ENCODE peak calls at places on chromosomes 6 and 20, in nine cellular contexts. U is upper lobe of left lung, D is uterus, L is IMR-90, O is heart left ventricle, P is tibial nerve, V is testis, T is endothelial cell of umbilical vein, H is ovary. A is an unnamed sample.

GRCh38 chr6:7726416-7727149 is 684 bp downstream of the BMP6 start:
- DNase-seq in U (no peak), D (no peak), L (no peak), O (no peak), P (no peak), V (no peak), T (no peak), H (peak; percentile 26), A (peak; percentile 87)

GRCh38 chr6:98117072-98117471 is 717.3 kb upstream of the POU3F2 start:
- DNase-seq in U (no peak), D (no peak), L (no peak), O (no peak), P (no peak), V (no peak), T (no peak), H (no peak), A (no peak)

GRCh38 chr20:5550738-5551529 is 199.3 kb upstream of the SHLD1 start:
- DNase-seq in U (no peak), D (no peak), L (no peak), O (no peak), P (no peak), V (no peak), T (no peak), H (no peak), A (no peak)

GRCh38 chr20:32325706-32326506 is 32.2 kb upstream of the ASXL1 start:
- DNase-seq in U (no peak), D (no peak), L (peak; percentile 79), O (no peak), P (no peak), V (no peak), T (peak; percentile 94), H (no peak), A (no peak)

GRCh38 chr6:160069050-160069454 is 52.6 kb upstream of the SLC22A1 start:
- DNase-seq in U (no peak), D (no peak), L (no peak), O (no peak), P (no peak), V (no peak), T (no peak), H (no peak), A (no peak)

GRCh38 chr20:57835462-57836455 is 125.9 kb upstream of the PMEPA1 start:
- DNase-seq in U (peak; percentile 12), D (no peak), L (no peak), O (no peak), P (no peak), V (no peak), T (no peak), H (no peak), A (no peak)

GRCh38 chr6:164109770-164110140 is 695.2 kb downstream of the QKI start:
- DNase-seq in U (peak; percentile 33), D (no peak), L (no peak), O (peak; percentile 80), P (peak; percentile 38), V (peak; percentile 47), T (peak; percentile 45), H (no peak), A (no peak)

GRCh38 chr6:163260911-163261310 is 153.6 kb upstream of the QKI start:
- DNase-seq in U (no peak), D (no peak), L (no peak), O (no peak), P (no peak), V (peak; percentile 42), T (no peak), H (no peak), A (no peak)

GRCh38 chr20:47727170-47727880 is 58.0 kb downstream of the SULF2 start:
- DNase-seq in U (peak; percentile 87), D (no peak), L (no peak), O (peak; percentile 68), P (peak; percentile 37), V (peak; percentile 49), T (no peak), H (no peak), A (no peak)

GRCh38 chr6:167475947-167476346 is 151.1 kb downstream of the TTLL2 start:
- DNase-seq in U (no peak), D (no peak), L (no peak), O (no peak), P (no peak), V (no peak), T (no peak), H (no peak), A (no peak)

GRCh38 chr6:158043586-158044524 is 62.2 kb downstream of the SYNJ2 start:
- DNase-seq in U (no peak), D (no peak), L (no peak), O (peak; percentile 92), P (no peak), V (no peak), T (no peak), H (no peak), A (no peak)

GRCh38 chr6:53581161-53581560 is 36.3 kb upstream of the GCLC start:
- DNase-seq in U (no peak), D (peak; percentile 35), L (peak; percentile 74), O (no peak), P (no peak), V (no peak), T (no peak), H (no peak), A (no peak)

GRCh38 chr6:4603291-4603690 is 172.9 kb upstream of the CDYL start:
- DNase-seq in U (peak; percentile 85), D (no peak), L (peak; percentile 67), O (peak; percentile 53), P (peak; percentile 55), V (peak; percentile 21), T (peak; percentile 56), H (no peak), A (no peak)

GRCh38 chr6:36033935-36034334 is 6.3 kb downstream of the MAPK14 start:
- DNase-seq in U (peak; percentile 57), D (no peak), L (peak; percentile 49), O (no peak), P (no peak), V (no peak), T (no peak), H (no peak), A (no peak)

GRCh38 chr20:64082821-64083379 is 1.3 kb downstream of the LKAAEAR1 start:
- DNase-seq in U (no peak), D (no peak), L (no peak), O (no peak), P (no peak), V (no peak), T (no peak), H (no peak), A (no peak)

GRCh38 chr20:64082126-64082638 is 2.0 kb downstream of the LKAAEAR1 start:
- DNase-seq in U (no peak), D (no peak), L (no peak), O (no peak), P (no peak), V (no peak), T (no peak), H (no peak), A (no peak)

GRCh38 chr20:64084209-64085152 is at the start of gene LKAAEAR1:
- DNase-seq in U (no peak), D (no peak), L (no peak), O (no peak), P (no peak), V (no peak), T (no peak), H (no peak), A (no peak)

GRCh38 chr20:64081620-64081964 is 1.7 kb downstream of the OPRL1 start:
- DNase-seq in U (no peak), D (no peak), L (no peak), O (no peak), P (no peak), V (no peak), T (no peak), H (no peak), A (no peak)

GRCh38 chr20:64083380-64084208 is 604 bp downstream of the LKAAEAR1 start:
- DNase-seq in U (peak; percentile 82), D (peak; percentile 45), L (peak; percentile 67), O (peak; percentile 78), P (no peak), V (peak; percentile 79), T (peak; percentile 65), H (peak; percentile 63), A (no peak)
- TF ChIP-seq POLR2A in U (no peak), D (no peak), L (no peak), O (no peak), P (no peak), V (no peak), T (no peak), H (no peak), A (no peak)

DNA sequence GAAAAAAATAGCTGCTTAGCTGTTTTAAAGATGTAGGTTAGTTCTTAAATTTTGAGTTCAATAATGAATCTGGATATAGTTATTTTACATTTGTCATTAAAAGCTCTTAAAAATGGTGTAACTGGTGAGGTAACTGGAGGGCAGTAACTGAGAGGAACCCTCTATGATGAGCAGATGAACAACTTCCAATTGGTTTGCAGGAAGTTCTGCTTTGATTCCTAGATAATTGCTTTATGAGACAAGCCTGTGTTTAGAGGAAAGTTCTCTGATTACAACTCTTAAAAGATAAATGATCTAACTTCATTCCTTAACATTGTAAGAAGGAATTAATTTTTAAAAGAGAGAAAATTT is 8.5 kb downstream of the MYLIP start:
- DNase-seq in U (no peak), D (no peak), L (no peak), O (no peak), P (no peak), V (no peak), T (no peak), H (no peak), A (no peak)
- H3K4me1 ChIP-seq in U (peaks cover 69% of the 10 kb centered on the region), D (peaks cover 36% of the 10 kb centered on the region), L (peaks cover 3% of the 10 kb centered on the region), O (peaks cover 92% of the 10 kb centered on the region), P (peaks cover 43% of the 10 kb centered on the region), V (peaks cover 44% of the 10 kb centered on the region), T (peaks cover 18% of the 10 kb centered on the region), H (peaks cover 10% of the 10 kb centered on the region), A (peaks cover 70% of the 10 kb centered on the region)

GRCh38 chr6:73435236-73435635 is 16.9 kb downstream of the CGAS start:
- DNase-seq in U (no peak), D (no peak), L (no peak), O (no peak), P (no peak), V (no peak), T (no peak), H (no peak), A (no peak)
- H3K36me3 ChIP-seq in U (no peaks in the 10 kb centered on the region), D (no peaks in the 10 kb centered on the region), L (peaks cover 5% of the 10 kb centered on the region), O (peaks cover 69% of the 10 kb centered on the region), P (no peaks in the 10 kb centered on the region), V (no peaks in the 10 kb centered on the region), T (peaks cover 6% of the 10 kb centered on the region), H (no peaks in the 10 kb centered on the region), A (peaks cover 14% of the 10 kb centered on the region)

DNA sequence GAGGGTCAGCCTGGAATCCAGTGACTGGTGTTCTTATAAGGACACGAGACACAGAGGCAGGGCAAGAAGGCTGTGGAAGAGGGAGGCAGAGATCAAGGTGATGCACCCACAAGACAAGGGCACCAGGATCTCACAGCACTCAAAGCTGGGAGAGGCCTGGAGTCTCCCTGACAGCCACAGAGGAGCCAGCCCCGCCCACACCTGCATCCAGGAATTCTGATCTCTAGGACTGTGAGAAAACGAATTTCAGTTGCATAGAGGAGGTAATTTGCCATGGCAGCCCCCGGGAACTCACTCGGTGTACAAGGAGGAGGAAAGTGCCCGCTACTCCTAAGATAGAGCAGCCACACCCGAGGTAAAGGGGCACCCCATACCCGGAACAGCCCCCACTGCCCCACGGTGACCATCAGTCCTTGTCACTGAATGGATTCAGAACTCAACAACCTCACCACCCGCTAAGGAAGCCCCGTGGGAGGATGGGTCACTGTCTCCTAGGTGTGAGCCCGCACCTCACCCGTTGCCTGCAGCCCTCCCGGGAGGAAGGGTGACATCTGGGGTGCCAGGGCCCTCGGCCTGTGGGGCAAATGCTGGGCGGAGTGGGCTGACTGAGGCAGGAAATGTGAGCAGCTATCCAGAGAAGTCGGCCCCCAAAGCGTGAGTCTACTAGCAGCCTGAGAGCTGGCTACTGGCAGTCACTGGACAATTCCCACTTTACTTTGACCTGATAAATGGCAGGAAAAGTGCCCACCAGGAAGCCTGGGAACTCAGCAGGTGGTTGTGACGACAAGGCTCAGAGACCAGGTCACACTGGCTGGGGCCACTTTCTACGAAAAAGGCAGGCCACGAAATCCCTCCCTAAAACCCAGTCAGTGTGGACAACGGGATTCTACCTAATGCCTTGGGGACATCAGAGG is 22.4 kb downstream of the DLL1 start:
- DNase-seq in U (no peak), D (no peak), L (no peak), O (peak; percentile 9), P (no peak), V (no peak), T (no peak), H (no peak), A (no peak)
- TF ChIP-seq POLR2A in U (no peak), D (no peak), L (no peak), O (no peak), P (no peak), V (no peak), T (no peak), H (no peak), A (no peak)